ENCODE peak calls at places on chromosomes 16 and 17, in eight cellular contexts. Y is substantia nigra; N is posterior vena cava; F is Calu3; A is stimulated activated CD4-positive, alpha-beta T cell treated with anti-CD3 and anti-CD28 coated beads, Interleukin-4, amount 100 ng/mL, for 48 hours; W is A549; R is A172; K is EH. V is an unnamed sample.

GRCh38 chr16:65916995-65917394 is 449.5 kb upstream of the CDH5 start:
- DNase-seq in Y (no peak), N (no peak), F (no peak), A (no peak), W (no peak), R (no peak), K (no peak), V (no peak)

GRCh38 chr17:74394275-74394950 is 27.1 kb downstream of the GPR142 start:
- DNase-seq in Y (no peak), N (no peak), F (no peak), A (no peak), W (no peak), R (no peak), K (no peak), V (no peak)

GRCh38 chr16:77683845-77684526 is 38.3 kb upstream of the NUDT7 start:
- DNase-seq in Y (no peak), N (no peak), F (no peak), A (no peak), W (no peak), R (no peak), K (no peak), V (no peak)

GRCh38 chr16:30948956-30949654 is at the start of gene ORAI3:
- DNase-seq in Y (peak), N (peak), F (peak), A (no peak), W (peak), R (peak), K (peak), V (peak)

GRCh38 chr17:48261297-48261880 is 153.8 kb downstream of the SNX11 start:
- DNase-seq in Y (no peak), N (no peak), F (peak), A (no peak), W (peak), R (peak), K (peak), V (peak)

GRCh38 chr16:85524630-85525463 is 88.3 kb upstream of the GSE1 start:
- DNase-seq in Y (peak), N (peak), F (peak), A (no peak), W (no peak), R (peak), K (peak), V (peak)

GRCh38 chr16:19884611-19885455 is at the start of gene GPRC5B:
- DNase-seq in Y (peak), N (no peak), F (peak), A (no peak), W (peak), R (no peak), K (peak), V (peak)

GRCh38 chr17:9444687-9445086 is 130.9 kb downstream of the STX8 start:
- DNase-seq in Y (no peak), N (no peak), F (no peak), A (no peak), W (no peak), R (no peak), K (no peak), V (no peak)

GRCh38 chr16:72689851-72690250 is 358.1 kb downstream of the ZFHX3 start:
- DNase-seq in Y (no peak), N (no peak), F (no peak), A (no peak), W (no peak), R (no peak), K (peak), V (no peak)

GRCh38 chr16:21203155-21203797 is 8.1 kb downstream of the ZP2 start:
- DNase-seq in Y (no peak), N (no peak), F (no peak), A (no peak), W (no peak), R (no peak), K (no peak), V (no peak)

GRCh38 chr17:41377546-41377945 is 4.6 kb downstream of the KRT34 start:
- DNase-seq in Y (no peak), N (no peak), F (no peak), A (no peak), W (no peak), R (peak), K (peak), V (peak)

GRCh38 chr17:68763551-68763950 is 162.4 kb upstream of the FAM20A start:
- DNase-seq in Y (no peak), N (no peak), F (no peak), A (no peak), W (no peak), R (peak), K (peak), V (peak)

GRCh38 chr17:16872351-16872751 is 99.6 kb downstream of the TNFRSF13B start:
- DNase-seq in Y (no peak), N (peak), F (no peak), A (no peak), W (no peak), R (no peak), K (peak), V (peak)

GRCh38 chr17:5584383-5584951 is at the start of gene NLRP1:
- DNase-seq in Y (peak), N (peak), F (peak), A (peak), W (no peak), R (peak), K (peak), V (peak)

GRCh38 chr17:21263351-21263750 is 10.1 kb upstream of the NATD1 start:
- DNase-seq in Y (no peak), N (no peak), F (no peak), A (no peak), W (no peak), R (no peak), K (peak), V (peak)

GRCh38 chr17:69428252-69428980 is 13.9 kb downstream of the MAP2K6 start:
- DNase-seq in Y (no peak), N (no peak), F (no peak), A (no peak), W (no peak), R (no peak), K (no peak), V (no peak)

GRCh38 chr17:79809530-79810137 is 12.8 kb upstream of the CBX8 start:
- DNase-seq in Y (no peak), N (no peak), F (peak), A (no peak), W (no peak), R (no peak), K (no peak), V (no peak)

V was measured in ELR.